ENCODE peak calls at places on chromosomes 5 and 9, in five cellular contexts. R is iPS-NIHi11; V is AG04449; U is brain microvascular endothelial cell; I is stimulated activated CD8-positive, alpha-beta memory T cell treated with anti-CD3 and anti-CD28 coated beads, Interleukin-4, amount 100 ng/mL, for 1 hour. X is an unnamed sample.

GRCh38 chr5:73387630-73388370 is 60.8 kb downstream of the FOXD1 start:
- DNase-seq in V (no peak), R (no peak), U (no peak), I (no peak), X (no peak)

GRCh38 chr9:6686396-6686795 is 40.9 kb upstream of the GLDC start:
- DNase-seq in U (no peak), R (no peak), I (no peak), V (no peak), X (no peak)

GRCh38 chr9:99345936-99346335 is 123.9 kb downstream of the SEC61B start:
- DNase-seq in U (peak), V (no peak), R (no peak), I (no peak), X (no peak)

GRCh38 chr9:134230942-134231325 is 66.6 kb upstream of the RNU6ATAC start:
- DNase-seq in U (no peak), R (no peak), I (no peak), V (no peak), X (no peak)

GRCh38 chr5:154498597-154499393 is 20.8 kb upstream of the HAND1 start:
- DNase-seq in U (no peak), V (no peak), I (no peak), R (no peak), X (no peak)

GRCh38 chr5:6384856-6385255 is 6.5 kb upstream of the MED10 start:
- DNase-seq in V (no peak), U (no peak), R (no peak), I (no peak), X (no peak)

GRCh38 chr5:54520438-54520846 is 2.9 kb downstream of the SNX18 start:
- DNase-seq in R (no peak), U (no peak), I (no peak), V (no peak), X (no peak)

GRCh38 chr5:164252-164651 is 27.0 kb upstream of the LRRC14B start:
- DNase-seq in V (no peak), I (no peak), U (no peak), R (no peak), X (no peak)

GRCh38 chr5:14925326-14925725 is 53.7 kb upstream of the ANKH start:
- DNase-seq in I (no peak), R (no peak), V (no peak), U (no peak), X (no peak)

GRCh38 chr5:1406681-1407640 is 38.3 kb downstream of the SLC6A3 start:
- DNase-seq in U (no peak), I (no peak), V (no peak), R (no peak), X (no peak)

X was measured in GM04503.